ENCODE peak calls at places on chromosomes 6 and 20, in four cellular contexts. X, H, E and R are unnamed samples.
A peak's percentile ranks its signal among the peaks of the same experiment; 100 is the strongest.

GRCh38 chr20:57618766-57619052 is 1.5 kb downstream of the ZBP1 start:
- DNase-seq in X (no peak), E (no peak), H (no peak), R (no peak)

GRCh38 chr6:135182120-135182992 is 1.2 kb downstream of the MYB start:
- DNase-seq in H (peak; percentile 50), X (no peak), E (no peak), R (no peak)

GRCh38 chr6:109485536-109485935 is 2.5 kb upstream of the ZBTB24 start:
- DNase-seq in X (no peak), H (no peak), E (no peak), R (no peak)

GRCh38 chr20:517221-517620 is 26.4 kb downstream of the CSNK2A1 start:
- DNase-seq in X (no peak), E (no peak), H (no peak), R (no peak)

GRCh38 chr20:37902504-37903313 is at the start of gene VSTM2L:
- DNase-seq in E (no peak), X (no peak), H (no peak), R (no peak)

GRCh38 chr6:24451581-24452041 is 37.8 kb downstream of the GPLD1 start:
- DNase-seq in H (no peak), X (no peak), E (no peak), R (no peak)

GRCh38 chr20:21615617-21616080 is 89.8 kb upstream of the PAX1 start:
- DNase-seq in X (peak; percentile 59), H (peak; percentile 69), E (no peak), R (no peak)

GRCh38 chr6:162576009-162576408 is 151.6 kb downstream of the PRKN start:
- DNase-seq in H (no peak), X (no peak), E (no peak), R (no peak)

GRCh38 chr20:42319614-42320013 is 701.4 kb upstream of the CHD6 start:
- DNase-seq in X (no peak), H (no peak), E (no peak), R (no peak)

GRCh38 chr6:31474871-31475286 is 23.1 kb upstream of the MICB start:
- DNase-seq in X (no peak), H (no peak), E (no peak), R (no peak)

GRCh38 chr20:60035486-60035885 is 77.3 kb downstream of the CDH26 start:
- DNase-seq in X (no peak), E (no peak), H (no peak), R (no peak)

GRCh38 chr6:1572892-1573291 is 36.8 kb upstream of the FOXC1 start:
- DNase-seq in X (peak; percentile 25), E (no peak), H (no peak), R (no peak)

GRCh38 chr6:84771732-84772131 is 7.3 kb upstream of the TBX18 start:
- DNase-seq in X (no peak), H (no peak), E (no peak), R (no peak)

GRCh38 chr6:136783495-136784270 is 8.6 kb downstream of the MAP3K5 start:
- DNase-seq in E (no peak), X (no peak), H (no peak), R (no peak)

GRCh38 chr20:62481441-62482135 is 5.8 kb upstream of the GATA5 start:
- DNase-seq in E (no peak), H (no peak), X (no peak), R (no peak)
- TF ChIP-seq CTCF in E (no peak), H (no peak), X (no peak), R (no peak)

GRCh38 chr6:156283091-156283490 is 494.1 kb upstream of the ARID1B start:
- DNase-seq in X (no peak), E (no peak), H (no peak), R (no peak)
- TF ChIP-seq CTCF in X (no peak), E (no peak), H (no peak), R (peak; percentile 1)

GRCh38 chr6:39092124-39092523 is 22.9 kb downstream of the SAYSD1 start:
- DNase-seq in E (no peak), X (no peak), H (no peak), R (no peak)
- TF ChIP-seq CTCF in E (no peak), X (no peak), H (no peak), R (no peak)

GRCh38 chr6:138451043-138451442 is 47.0 kb downstream of the HEBP2 start:
- DNase-seq in E (no peak), X (no peak), H (no peak), R (no peak)
- TF ChIP-seq CTCF in E (no peak), X (no peak), H (no peak), R (no peak)

DNA sequence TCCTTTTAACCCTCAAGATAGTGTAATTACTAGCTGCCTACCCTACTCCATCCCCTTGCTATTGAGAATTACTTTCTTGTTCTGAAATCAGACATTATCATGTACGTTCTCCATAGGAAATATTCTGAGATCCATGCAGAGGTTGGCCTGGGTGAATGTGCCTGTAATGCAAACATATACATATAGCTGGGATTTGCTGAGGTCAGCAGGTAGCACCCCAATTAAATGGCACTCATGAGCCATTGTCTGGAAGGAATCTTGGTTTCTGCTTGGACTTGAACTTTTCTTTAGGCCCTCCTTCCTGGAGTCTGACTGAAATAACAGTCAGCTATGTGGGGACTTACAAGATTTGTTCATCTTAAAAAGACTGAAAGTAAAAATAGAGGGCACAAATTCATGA is 3.7 kb downstream of the HLA-DQB2 start:
- DNase-seq in H (no peak), E (no peak), X (no peak), R (no peak)
- TF ChIP-seq CTCF in H (no peak), E (no peak), X (no peak), R (no peak)

GRCh38 chr6:73262701-73263569 is at the start of gene KHDC1:
- DNase-seq in H (peak; percentile 42), E (no peak), X (no peak), R (no peak)
- TF ChIP-seq CTCF in H (no peak), E (peak; percentile 21), X (no peak), R (peak; percentile 13)